ENCODE peak calls at places on chromosome 16, in five cellular contexts. One of them, this sample, is unnamed.

GRCh38 chr16:50303041-50303604 is 36.8 kb downstream of the ADCY7 start:
- DNase-seq in Panc1: no peak
- DNase-seq in stimulated activated CD8-positive, alpha-beta memory T cell treated with anti-CD3 and anti-CD28 coated beads, Interleukin-2, amount 100 ng/mL, for 1 hour: no peak
- DNase-seq in kidney glomerular epithelial cell: no peak
- DNase-seq in cerebellar cortex: no peak
- DNase-seq in this sample: no peak

GRCh38 chr16:9957002-9957401 is 225.2 kb downstream of the GRIN2A start:
- DNase-seq in Panc1: no peak
- DNase-seq in kidney glomerular epithelial cell: no peak
- DNase-seq in stimulated activated CD8-positive, alpha-beta memory T cell treated with anti-CD3 and anti-CD28 coated beads, Interleukin-2, amount 100 ng/mL, for 1 hour: no peak
- DNase-seq in cerebellar cortex: no peak
- DNase-seq in this sample: no peak

GRCh38 chr16:3646348-3646920 is 8.1 kb upstream of the DNASE1 start:
- DNase-seq in cerebellar cortex: no peak
- DNase-seq in stimulated activated CD8-positive, alpha-beta memory T cell treated with anti-CD3 and anti-CD28 coated beads, Interleukin-2, amount 100 ng/mL, for 1 hour: no peak
- DNase-seq in kidney glomerular epithelial cell: no peak
- DNase-seq in Panc1: no peak
- DNase-seq in this sample: no peak

GRCh38 chr16:53714080-53715050 is 10.4 kb downstream of the FTO start:
- DNase-seq in kidney glomerular epithelial cell: no peak
- DNase-seq in cerebellar cortex: no peak
- DNase-seq in Panc1: no peak
- DNase-seq in stimulated activated CD8-positive, alpha-beta memory T cell treated with anti-CD3 and anti-CD28 coated beads, Interleukin-2, amount 100 ng/mL, for 1 hour: no peak
- DNase-seq in this sample: no peak

GRCh38 chr16:77905356-77905920 is 116.9 kb upstream of the CLEC3A start:
- DNase-seq in kidney glomerular epithelial cell: peak; percentile 25
- DNase-seq in Panc1: peak; percentile 4
- DNase-seq in stimulated activated CD8-positive, alpha-beta memory T cell treated with anti-CD3 and anti-CD28 coated beads, Interleukin-2, amount 100 ng/mL, for 1 hour: no peak
- DNase-seq in cerebellar cortex: no peak
- DNase-seq in this sample: no peak

GRCh38 chr16:72811867-72812266 is 236.1 kb downstream of the ZFHX3 start:
- DNase-seq in Panc1: no peak
- DNase-seq in cerebellar cortex: no peak
- DNase-seq in stimulated activated CD8-positive, alpha-beta memory T cell treated with anti-CD3 and anti-CD28 coated beads, Interleukin-2, amount 100 ng/mL, for 1 hour: no peak
- DNase-seq in kidney glomerular epithelial cell: no peak
- DNase-seq in this sample: no peak

GRCh38 chr16:84732674-84733352 is 33.0 kb downstream of the USP10 start:
- DNase-seq in Panc1: no peak
- DNase-seq in stimulated activated CD8-positive, alpha-beta memory T cell treated with anti-CD3 and anti-CD28 coated beads, Interleukin-2, amount 100 ng/mL, for 1 hour: no peak
- DNase-seq in kidney glomerular epithelial cell: no peak
- DNase-seq in cerebellar cortex: no peak
- DNase-seq in this sample: no peak

GRCh38 chr16:65227041-65227835 is 105.4 kb upstream of the CDH11 start:
- DNase-seq in cerebellar cortex: no peak
- DNase-seq in kidney glomerular epithelial cell: no peak
- DNase-seq in Panc1: no peak
- DNase-seq in stimulated activated CD8-positive, alpha-beta memory T cell treated with anti-CD3 and anti-CD28 coated beads, Interleukin-2, amount 100 ng/mL, for 1 hour: no peak
- DNase-seq in this sample: no peak

GRCh38 chr16:67441907-67442306 is 11.0 kb downstream of the HSD11B2 start:
- DNase-seq in cerebellar cortex: peak; percentile 70
- DNase-seq in kidney glomerular epithelial cell: no peak
- DNase-seq in Panc1: no peak
- DNase-seq in stimulated activated CD8-positive, alpha-beta memory T cell treated with anti-CD3 and anti-CD28 coated beads, Interleukin-2, amount 100 ng/mL, for 1 hour: no peak
- DNase-seq in this sample: no peak

GRCh38 chr16:19289805-19290490 is 4.4 kb downstream of the CLEC19A start:
- DNase-seq in cerebellar cortex: no peak
- DNase-seq in Panc1: no peak
- DNase-seq in kidney glomerular epithelial cell: no peak
- DNase-seq in stimulated activated CD8-positive, alpha-beta memory T cell treated with anti-CD3 and anti-CD28 coated beads, Interleukin-2, amount 100 ng/mL, for 1 hour: no peak
- DNase-seq in this sample: no peak

GRCh38 chr16:25114121-25114520 is 2.6 kb downstream of the LCMT1 start:
- DNase-seq in kidney glomerular epithelial cell: no peak
- DNase-seq in Panc1: no peak
- DNase-seq in stimulated activated CD8-positive, alpha-beta memory T cell treated with anti-CD3 and anti-CD28 coated beads, Interleukin-2, amount 100 ng/mL, for 1 hour: no peak
- DNase-seq in cerebellar cortex: no peak
- DNase-seq in this sample: no peak

GRCh38 chr16:49674255-49674980 is 181.5 kb downstream of the ZNF423 start:
- DNase-seq in stimulated activated CD8-positive, alpha-beta memory T cell treated with anti-CD3 and anti-CD28 coated beads, Interleukin-2, amount 100 ng/mL, for 1 hour: no peak
- DNase-seq in kidney glomerular epithelial cell: no peak
- DNase-seq in cerebellar cortex: no peak
- DNase-seq in Panc1: no peak
- DNase-seq in this sample: no peak

GRCh38 chr16:13429411-13429810 is 490.5 kb upstream of the ERCC4 start:
- DNase-seq in cerebellar cortex: no peak
- DNase-seq in Panc1: no peak
- DNase-seq in stimulated activated CD8-positive, alpha-beta memory T cell treated with anti-CD3 and anti-CD28 coated beads, Interleukin-2, amount 100 ng/mL, for 1 hour: no peak
- DNase-seq in kidney glomerular epithelial cell: no peak
- DNase-seq in this sample: no peak

GRCh38 chr16:64321066-64321465 is 800.8 kb downstream of the CDH11 start:
- DNase-seq in kidney glomerular epithelial cell: no peak
- DNase-seq in stimulated activated CD8-positive, alpha-beta memory T cell treated with anti-CD3 and anti-CD28 coated beads, Interleukin-2, amount 100 ng/mL, for 1 hour: no peak
- DNase-seq in Panc1: no peak
- DNase-seq in cerebellar cortex: no peak
- DNase-seq in this sample: no peak

GRCh38 chr16:88195021-88195581 is 187.7 kb upstream of the ZNF469 start:
- DNase-seq in cerebellar cortex: no peak
- DNase-seq in stimulated activated CD8-positive, alpha-beta memory T cell treated with anti-CD3 and anti-CD28 coated beads, Interleukin-2, amount 100 ng/mL, for 1 hour: no peak
- DNase-seq in kidney glomerular epithelial cell: no peak
- DNase-seq in Panc1: no peak
- DNase-seq in this sample: no peak

This sample was measured in SK-MEL-5.